ENCODE peak calls at places on chromosomes 16 and 17, in six cellular contexts. L is uterus, O is thoracic aorta, J is transverse colon, E is fibroblast of lung, B is glutamatergic neuron. H is an unnamed sample.

GRCh38 chr16:89738538-89739317 is 17.4 kb downstream of the ZNF276 start:
- DNase-seq in E (no peak), L (no peak), B (no peak), J (no peak), O (no peak), H (no peak)

GRCh38 chr17:82911822-82912221 is 72.0 kb upstream of the ZNF750 start:
- DNase-seq in O (no peak), B (no peak), E (no peak), J (no peak), L (no peak), H (peak)

GRCh38 chr17:1937461-1937860 is 87.7 kb downstream of the RTN4RL1 start:
- DNase-seq in J (no peak), O (no peak), E (no peak), B (no peak), L (no peak), H (no peak)

GRCh38 chr16:69270831-69271230 is 40.3 kb upstream of the VPS4A start:
- DNase-seq in L (no peak), E (no peak), B (no peak), O (no peak), J (no peak), H (no peak)

GRCh38 chr17:2194778-2195417 is 108.7 kb downstream of the SMG6 start:
- DNase-seq in E (no peak), J (no peak), O (no peak), L (no peak), B (no peak), H (no peak)

GRCh38 chr17:1043601-1044251 is 46.8 kb downstream of the TIMM22 start:
- DNase-seq in O (peak), B (peak), J (no peak), L (peak), E (no peak), H (no peak)

GRCh38 chr16:2808181-2808580 is 8.9 kb upstream of the PRSS21 start:
- DNase-seq in B (no peak), J (no peak), L (no peak), E (no peak), O (no peak), H (no peak)

GRCh38 chr16:17511340-17511739 is 40.6 kb upstream of the XYLT1 start:
- DNase-seq in L (no peak), O (no peak), J (no peak), E (peak), B (no peak), H (no peak)

GRCh38 chr17:80082403-80083135 is 18.8 kb upstream of the GAA start:
- DNase-seq in O (no peak), E (peak), B (peak), J (peak), L (peak), H (peak)

GRCh38 chr16:4488486-4488967 is 12.3 kb downstream of the HMOX2 start:
- DNase-seq in L (no peak), J (no peak), E (peak), B (no peak), O (no peak), H (no peak)

GRCh38 chr16:24052466-24053324 is 203.4 kb upstream of the CACNG3 start:
- DNase-seq in L (no peak), O (no peak), J (no peak), E (no peak), B (no peak), H (no peak)

GRCh38 chr17:66508896-66509843 is 206.8 kb downstream of the PRKCA start:
- DNase-seq in E (peak), B (no peak), L (no peak), O (no peak), J (peak), H (no peak)

GRCh38 chr17:74042241-74042640 is 161.2 kb upstream of the RPL38 start:
- DNase-seq in B (no peak), J (no peak), L (no peak), O (no peak), E (no peak), H (no peak)

GRCh38 chr17:78294776-78295175 is 63.3 kb downstream of the TMEM235 start:
- DNase-seq in J (no peak), E (peak), L (no peak), O (no peak), B (no peak), H (no peak)

GRCh38 chr16:31869511-31870201 is 4.0 kb upstream of the ZNF267 start:
- DNase-seq in E (peak), B (no peak), J (peak), L (no peak), O (no peak), H (peak)

GRCh38 chr17:66466933-66467367 is 164.5 kb downstream of the PRKCA start:
- DNase-seq in B (no peak), L (peak), J (peak), E (peak), O (no peak), H (no peak)

GRCh38 chr16:68993421-68993820 is 112.0 kb upstream of the HAS3 start:
- DNase-seq in E (no peak), B (no peak), J (no peak), O (no peak), L (no peak), H (no peak)

GRCh38 chr16:89873109-89873821 is at the start of gene TCF25:
- DNase-seq in E (peak), J (peak), B (peak), L (peak), O (peak), H (peak)

GRCh38 chr17:79086609-79087427 is 12.2 kb downstream of the ENGASE start:
- DNase-seq in L (no peak), J (no peak), O (no peak), E (no peak), B (no peak), H (no peak)

GRCh38 chr17:32831627-32832243 is 45.2 kb downstream of the MYO1D start:
- DNase-seq in B (no peak), L (no peak), E (no peak), O (no peak), J (no peak), H (no peak)

GRCh38 chr17:44547625-44548297 is 9.5 kb upstream of the FZD2 start:
- DNase-seq in B (no peak), J (peak), O (no peak), E (no peak), L (no peak), H (no peak)

GRCh38 chr16:58013201-58013956 is 12.2 kb downstream of the USB1 start:
- DNase-seq in J (no peak), E (no peak), L (no peak), O (no peak), B (peak), H (no peak)

GRCh38 chr16:49491736-49492089 is 118.1 kb downstream of the C16orf78 start:
- DNase-seq in J (peak), B (peak), E (peak), L (peak), O (no peak), H (no peak)

GRCh38 chr17:7550359-7550758 is 1.5 kb downstream of the TNFSF12 start:
- DNase-seq in L (no peak), J (no peak), O (no peak), E (no peak), B (no peak), H (no peak)

GRCh38 chr17:32742686-32743538 is 134.0 kb downstream of the MYO1D start:
- DNase-seq in B (no peak), J (no peak), L (no peak), O (no peak), E (peak), H (no peak)

GRCh38 chr16:51523400-51523799 is 372.3 kb upstream of the SALL1 start:
- DNase-seq in E (peak), B (no peak), O (no peak), J (no peak), L (no peak), H (no peak)

DNA sequence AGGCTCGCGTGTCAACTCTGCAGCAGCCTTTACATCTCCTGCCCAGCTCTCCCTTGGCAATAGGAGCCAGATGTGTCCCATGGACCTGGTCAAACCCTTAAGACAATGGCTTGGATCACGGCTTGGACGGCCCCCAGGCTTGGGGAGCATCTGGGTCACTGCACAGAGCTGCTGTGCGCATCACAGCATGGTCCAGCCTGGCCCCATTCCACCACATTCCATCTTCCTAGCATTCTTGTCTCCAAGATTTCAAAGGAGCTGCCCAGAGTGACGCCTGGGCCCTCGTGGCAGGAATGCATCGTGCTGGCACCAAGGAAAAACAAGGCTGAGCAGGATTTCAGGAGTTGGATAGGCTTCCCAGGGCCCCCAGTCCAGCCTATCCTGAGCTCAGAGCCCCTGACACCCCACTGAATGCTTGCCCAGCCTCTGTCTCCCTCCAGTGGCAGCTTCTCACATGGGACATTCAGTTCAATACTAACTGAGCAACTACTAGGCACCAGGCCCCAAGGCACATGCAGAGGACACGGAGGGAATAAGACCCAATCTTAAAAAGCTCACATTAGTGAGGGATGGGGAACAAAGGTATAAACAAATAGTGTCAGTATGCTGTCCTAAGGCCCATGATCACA is 34.3 kb downstream of the TK2 start:
- DNase-seq in O (no peak), J (no peak), L (no peak), B (no peak), E (peak), H (no peak)
- TF ChIP-seq CTCF in O (peak), J (peak), L (peak), B (no peak), E (peak), H (peak)

GRCh38 chr17:57832711-57833596 is 16.9 kb downstream of the MRPS23 start:
- DNase-seq in O (peak), J (peak), B (peak), L (peak), E (peak), H (peak)

GRCh38 chr17:57835333-57835900 is 14.4 kb downstream of the MRPS23 start:
- DNase-seq in L (no peak), B (no peak), O (no peak), E (no peak), J (no peak), H (no peak)

GRCh38 chr17:57833597-57833939 is 16.3 kb downstream of the MRPS23 start:
- DNase-seq in E (no peak), J (no peak), O (no peak), B (no peak), L (no peak), H (no peak)

GRCh38 chr17:57832299-57832698 is 17.5 kb downstream of the MRPS23 start:
- DNase-seq in O (no peak), E (no peak), B (no peak), J (no peak), L (no peak), H (no peak)

GRCh38 chr17:57834146-57834741 is 15.6 kb downstream of the MRPS23 start:
- DNase-seq in L (no peak), J (no peak), O (peak), B (no peak), E (peak), H (no peak)
- TF ChIP-seq CTCF in L (no peak), J (no peak), O (no peak), B (no peak), E (no peak), H (no peak)

GRCh38 chr16:8905168-8905762 is 23.1 kb downstream of the LITAFD start:
- DNase-seq in B (no peak), O (no peak), J (no peak), E (peak), L (no peak), H (no peak)
- TF ChIP-seq CTCF in B (no peak), O (no peak), J (peak), E (peak), L (no peak), H (peak)

DNA sequence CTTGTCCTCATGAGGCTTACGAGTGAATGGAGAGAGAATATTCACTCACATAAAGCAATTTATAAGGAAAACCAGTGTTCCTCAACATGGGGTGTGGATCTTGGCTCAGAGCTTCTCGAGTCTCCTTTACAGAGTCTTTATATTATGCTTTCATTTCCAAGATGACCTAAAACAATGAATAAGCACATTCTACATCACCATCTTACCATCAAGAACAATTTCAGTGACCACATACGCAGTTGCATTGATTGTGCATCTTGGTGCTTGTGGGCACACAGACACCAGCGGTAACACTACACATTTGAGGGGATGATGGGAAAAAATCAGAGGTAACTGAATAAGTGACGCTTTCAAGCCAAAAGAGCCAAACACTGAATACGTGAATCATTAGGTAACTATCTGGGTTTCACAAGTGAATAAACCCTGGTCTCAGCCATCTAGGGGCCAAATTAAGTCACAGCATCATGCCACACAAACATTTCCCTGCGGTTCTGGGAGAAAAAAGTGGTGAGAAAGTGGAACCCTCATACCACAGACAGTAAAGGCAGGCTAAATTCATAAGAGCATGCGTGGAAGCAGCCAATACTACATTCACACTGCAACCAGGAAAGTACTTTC is 9.4 kb downstream of the CWC25 start:
- DNase-seq in J (no peak), L (no peak), O (no peak), B (no peak), E (peak), H (no peak)
- TF ChIP-seq CTCF in J (no peak), L (no peak), O (no peak), B (no peak), E (peak), H (no peak)

DNA sequence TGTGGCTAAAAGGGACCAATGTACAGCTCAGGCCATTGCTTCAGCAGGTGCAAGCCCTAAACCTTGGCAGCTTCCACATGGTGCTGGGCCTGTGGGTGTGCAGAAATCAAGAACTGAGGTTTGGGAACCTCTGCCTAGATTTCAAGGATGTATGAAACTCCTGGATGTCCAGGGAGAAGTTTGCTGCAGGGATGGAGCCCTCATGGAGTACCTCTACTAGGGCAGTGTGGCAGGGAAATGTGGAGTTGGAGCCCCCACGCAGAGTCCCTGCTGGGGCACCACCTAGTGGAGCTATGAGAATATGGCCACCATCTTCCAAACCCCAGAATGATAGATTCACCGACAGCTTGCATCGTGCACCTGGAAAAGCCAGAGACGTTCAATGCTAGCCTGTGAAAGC is 13.0 kb downstream of the EFCAB5 start:
- DNase-seq in B (no peak), O (no peak), E (no peak), J (no peak), L (no peak), H (no peak)
- TF ChIP-seq CTCF in B (no peak), O (no peak), E (no peak), J (no peak), L (no peak), H (no peak)

GRCh38 chr16:1426734-1427451 is 4.0 kb upstream of the PERCC1 start:
- DNase-seq in J (no peak), E (no peak), O (no peak), L (no peak), B (peak), H (no peak)

GRCh38 chr16:1429026-1429425 is 1.9 kb upstream of the PERCC1 start:
- DNase-seq in J (no peak), E (no peak), L (no peak), B (peak), O (no peak), H (no peak)

GRCh38 chr16:1429631-1430030 is 1.2 kb upstream of the PERCC1 start:
- DNase-seq in O (no peak), L (no peak), J (no peak), E (no peak), B (peak), H (no peak)

GRCh38 chr16:1427473-1428461 is 3.1 kb upstream of the PERCC1 start:
- DNase-seq in L (no peak), E (no peak), J (no peak), O (no peak), B (no peak), H (no peak)

GRCh38 chr16:1428511-1428910 is 2.4 kb upstream of the PERCC1 start:
- DNase-seq in J (no peak), B (no peak), L (no peak), E (peak), O (no peak), H (no peak)
- TF ChIP-seq CTCF in J (peak), B (no peak), L (peak), E (peak), O (no peak), H (no peak)